ENCODE peak calls at places on chromosomes 6 and 20, in ten cellular contexts. F is bronchial epithelial cell, B is RWPE1, S is OCI-LY7, A is heart left ventricle, X is fibroblast of villous mesenchyme, L is progenitor cell of endocrine pancreas, Y is glutamatergic neuron, Z is GM06990, P is mucosa of descending colon. C is an unnamed sample.

GRCh38 chr20:11174861-11175260 is 501.1 kb upstream of the JAG1 start:
- DNase-seq in F (no peak), B (no peak), S (no peak), A (no peak), X (no peak), L (no peak), Y (no peak), Z (no peak), P (no peak), C (no peak)

GRCh38 chr6:20038805-20039204 is 173.5 kb downstream of the MBOAT1 start:
- DNase-seq in F (peak; percentile 35), B (peak; percentile 41), S (no peak), A (no peak), X (peak; percentile 64), L (no peak), Y (no peak), Z (no peak), P (no peak), C (no peak)

GRCh38 chr6:63677282-63677681 is 41.7 kb downstream of the PHF3 start:
- DNase-seq in F (peak; percentile 25), B (no peak), S (no peak), A (no peak), X (peak; percentile 64), L (no peak), Y (no peak), Z (no peak), P (peak; percentile 48), C (no peak)

GRCh38 chr20:973785-974194 is 28.3 kb downstream of the RSPO4 start:
- DNase-seq in F (peak; percentile 59), B (peak; percentile 65), S (peak; percentile 66), A (no peak), X (peak; percentile 67), L (no peak), Y (no peak), Z (no peak), P (peak; percentile 35), C (peak; percentile 80)

GRCh38 chr20:49712918-49713778 is 530 bp downstream of the B4GALT5 start:
- DNase-seq in F (no peak), B (peak; percentile 57), S (peak; percentile 73), A (peak; percentile 53), X (no peak), L (peak; percentile 42), Y (peak; percentile 54), Z (peak; percentile 70), P (peak; percentile 53), C (no peak)

GRCh38 chr20:43942661-43943285 is 28.1 kb downstream of the TOX2 start:
- DNase-seq in F (peak; percentile 50), B (peak; percentile 77), S (peak; percentile 31), A (no peak), X (peak; percentile 80), L (no peak), Y (no peak), Z (peak; percentile 70), P (no peak), C (peak; percentile 70)

GRCh38 chr6:34324738-34325444 is 67.6 kb downstream of the NUDT3 start:
- DNase-seq in F (peak; percentile 41), B (no peak), S (no peak), A (peak; percentile 40), X (peak; percentile 42), L (no peak), Y (no peak), Z (no peak), P (peak; percentile 20), C (no peak)

GRCh38 chr6:160069050-160069454 is 52.6 kb upstream of the SLC22A1 start:
- DNase-seq in F (no peak), B (no peak), S (peak; percentile 82), A (no peak), X (no peak), L (no peak), Y (no peak), Z (peak; percentile 62), P (no peak), C (no peak)

GRCh38 chr6:158506577-158506976 is 53.3 kb upstream of the TMEM181 start:
- DNase-seq in F (no peak), B (no peak), S (no peak), A (no peak), X (no peak), L (peak; percentile 17), Y (peak; percentile 76), Z (no peak), P (peak; percentile 12), C (no peak)

GRCh38 chr6:158505194-158505593 is 54.7 kb upstream of the TMEM181 start:
- DNase-seq in F (no peak), B (no peak), S (no peak), A (no peak), X (no peak), L (no peak), Y (no peak), Z (no peak), P (no peak), C (no peak)

GRCh38 chr6:158509465-158509864 is 50.4 kb upstream of the TMEM181 start:
- DNase-seq in F (no peak), B (no peak), S (no peak), A (no peak), X (no peak), L (peak; percentile 15), Y (no peak), Z (no peak), P (no peak), C (no peak)

GRCh38 chr6:158507174-158507573 is 52.7 kb upstream of the TMEM181 start:
- DNase-seq in F (no peak), B (no peak), S (no peak), A (no peak), X (no peak), L (no peak), Y (no peak), Z (no peak), P (no peak), C (no peak)

DNA sequence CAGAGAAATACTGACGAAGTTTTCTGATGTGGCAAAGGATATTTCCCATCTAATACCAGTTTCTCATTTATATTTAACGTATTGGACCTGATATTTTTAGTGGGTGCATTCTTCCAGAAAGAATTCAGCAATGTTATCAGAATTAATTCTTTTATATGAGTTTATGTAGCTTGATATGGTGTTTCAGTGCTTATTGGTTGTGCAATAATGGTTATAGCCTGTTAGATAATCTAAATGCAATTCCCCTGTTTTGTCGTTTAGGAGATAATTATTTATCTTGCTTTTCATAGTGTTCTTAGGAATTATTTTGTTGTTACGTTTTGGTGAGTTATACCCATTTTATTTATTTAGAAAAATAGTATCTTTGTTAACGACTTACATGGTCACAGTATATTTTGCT is 51.4 kb upstream of the TMEM181 start:
- DNase-seq in F (no peak), B (no peak), S (no peak), A (no peak), X (no peak), L (no peak), Y (no peak), Z (no peak), P (no peak), C (no peak)
- TF ChIP-seq CTCF in F (no peak), B (no peak), S (no peak), A (no peak), X (no peak), L (no peak), Y (no peak), Z (no peak), P (no peak), C (no peak)

GRCh38 chr6:165096868-165097267 is 212.5 kb downstream of the C6orf118 start:
- DNase-seq in F (peak; percentile 25), B (no peak), S (no peak), A (no peak), X (no peak), L (no peak), Y (no peak), Z (no peak), P (no peak), C (no peak)

GRCh38 chr6:165096209-165096608 is 213.2 kb downstream of the C6orf118 start:
- DNase-seq in F (no peak), B (no peak), S (no peak), A (no peak), X (no peak), L (no peak), Y (no peak), Z (no peak), P (no peak), C (no peak)

GRCh38 chr6:165092881-165093595 is 216.4 kb downstream of the C6orf118 start:
- DNase-seq in F (no peak), B (no peak), S (no peak), A (no peak), X (peak; percentile 12), L (no peak), Y (no peak), Z (no peak), P (no peak), C (no peak)

DNA sequence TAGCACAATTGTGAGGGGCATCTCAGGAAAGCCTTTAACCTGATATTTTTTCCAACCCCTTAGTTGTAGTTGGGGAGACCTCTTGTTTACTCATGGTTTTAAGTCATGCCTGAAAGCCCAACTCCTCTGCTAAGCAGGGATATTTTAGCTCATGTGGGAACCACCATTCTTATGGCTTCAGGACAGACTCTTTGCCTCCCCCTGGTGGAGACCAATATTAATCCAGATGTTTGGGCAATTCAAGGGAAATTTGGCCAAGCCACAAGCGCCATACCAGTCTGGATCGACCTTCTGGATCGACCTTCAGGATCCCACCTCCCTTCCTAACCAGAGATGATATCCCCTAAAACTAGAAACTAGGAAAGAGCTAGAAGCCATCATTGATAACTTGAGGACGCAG is 211.2 kb downstream of the C6orf118 start:
- DNase-seq in F (no peak), B (no peak), S (peak; percentile 10), A (no peak), X (no peak), L (no peak), Y (no peak), Z (no peak), P (no peak), C (no peak)
- TF ChIP-seq CTCF in F (peak; percentile 29), B (no peak), S (peak; percentile 71), A (peak; percentile 23), X (no peak), L (no peak), Y (no peak), Z (peak; percentile 25), P (no peak), C (no peak)

DNA sequence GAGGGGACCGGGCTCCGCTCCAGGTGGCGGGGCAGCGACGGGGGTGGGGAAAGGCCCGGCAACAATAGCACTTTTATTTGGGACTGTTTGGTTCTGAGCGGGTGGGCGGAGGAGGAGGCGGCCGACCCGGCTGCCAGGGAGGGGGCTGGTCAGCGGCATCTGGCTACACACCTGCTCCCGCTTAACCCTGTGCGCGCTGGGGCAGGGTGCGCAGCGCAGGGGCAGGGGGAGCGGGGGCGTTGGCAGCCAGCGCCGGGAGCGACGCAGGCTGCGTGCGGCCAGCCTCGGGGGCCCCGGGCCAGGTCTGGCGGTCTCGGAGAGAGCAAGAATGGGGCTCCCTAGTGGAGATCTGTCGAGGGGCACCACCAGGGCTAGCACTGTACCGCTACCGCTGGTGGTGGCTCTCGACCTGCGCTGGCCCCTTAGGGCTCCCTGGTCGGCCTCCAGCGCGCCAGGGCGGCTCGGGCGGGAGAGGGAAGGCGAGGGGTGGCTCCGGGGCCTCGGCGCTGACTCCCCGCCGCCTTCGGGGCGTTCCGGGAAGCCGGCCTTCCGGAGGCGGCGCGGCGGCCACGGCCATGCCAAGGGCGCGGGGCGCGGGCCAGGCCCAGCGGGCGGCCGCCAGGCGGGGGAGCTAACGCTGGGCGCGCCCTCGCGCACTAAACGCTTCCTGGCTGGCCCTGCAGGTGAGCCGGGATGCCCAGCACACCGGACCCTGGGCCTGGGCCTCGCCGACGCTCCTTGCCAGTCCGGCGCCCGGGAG is 92.4 kb downstream of the NCR2 start:
- DNase-seq in F (peak; percentile 10), B (peak; percentile 32), S (no peak), A (peak; percentile 63), X (no peak), L (peak; percentile 60), Y (peak; percentile 48), Z (peak; percentile 51), P (peak; percentile 64), C (no peak)
- TF ChIP-seq CTCF in F (peak; percentile 12), B (peak; percentile 37), S (no peak), A (no peak), X (no peak), L (peak; percentile 40), Y (no peak), Z (no peak), P (peak; percentile 16), C (peak; percentile 31)

GRCh38 chr20:57773059-57773815 is 63.4 kb upstream of the PMEPA1 start:
- DNase-seq in F (no peak), B (no peak), S (no peak), A (no peak), X (no peak), L (no peak), Y (no peak), Z (no peak), P (no peak), C (no peak)

GRCh38 chr20:57774951-57775350 is 65.1 kb upstream of the PMEPA1 start:
- DNase-seq in F (no peak), B (no peak), S (no peak), A (no peak), X (no peak), L (no peak), Y (no peak), Z (no peak), P (no peak), C (no peak)

GRCh38 chr20:57774111-57774880 is 64.5 kb upstream of the PMEPA1 start:
- DNase-seq in F (no peak), B (no peak), S (no peak), A (no peak), X (no peak), L (no peak), Y (no peak), Z (no peak), P (no peak), C (no peak)

GRCh38 chr20:57770852-57771746 is 61.3 kb upstream of the PMEPA1 start:
- DNase-seq in F (no peak), B (no peak), S (no peak), A (no peak), X (peak; percentile 3), L (no peak), Y (no peak), Z (no peak), P (no peak), C (no peak)

DNA sequence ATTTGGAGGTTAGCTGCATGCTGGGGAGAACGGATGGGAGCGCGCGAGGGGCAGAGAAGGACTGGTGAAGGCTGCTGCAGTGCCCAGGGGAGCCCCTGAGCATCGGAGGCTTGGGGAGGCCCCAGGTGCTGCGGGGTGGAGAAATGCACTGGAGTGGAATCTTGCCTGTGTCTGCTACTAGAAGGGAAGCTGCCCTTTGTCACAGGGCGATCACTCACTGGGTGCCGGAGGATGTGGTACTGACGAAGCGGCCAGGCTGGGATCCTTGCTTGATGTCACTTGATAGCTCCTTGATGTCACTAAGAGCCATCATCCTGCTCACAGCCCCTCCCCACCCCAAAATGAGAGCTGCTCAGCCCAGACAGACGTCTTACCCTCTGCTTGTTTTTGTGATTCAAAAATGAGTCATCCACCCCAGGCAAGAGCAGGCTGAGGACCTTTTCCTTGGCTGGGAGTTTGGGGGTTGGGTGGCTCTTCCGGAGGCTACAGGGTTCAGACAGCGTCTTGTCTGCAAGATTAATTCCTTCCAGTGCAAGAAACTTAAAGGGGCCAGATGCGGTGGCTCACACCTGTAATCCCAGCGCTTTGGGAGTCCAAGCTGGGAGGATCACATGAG is 62.6 kb upstream of the PMEPA1 start:
- DNase-seq in F (peak; percentile 93), B (peak; percentile 99), S (no peak), A (no peak), X (peak; percentile 58), L (no peak), Y (no peak), Z (no peak), P (no peak), C (peak; percentile 69)
- TF ChIP-seq CTCF in F (no peak), B (no peak), S (no peak), A (no peak), X (no peak), L (no peak), Y (no peak), Z (no peak), P (no peak), C (no peak)

C was measured in HFFc6.